ENCODE peak calls at places on chromosomes 1 and 21, in seven cellular contexts. K, M, T, F, H, I and P are unnamed samples.

GRCh38 chr1:62951441-62951840 is 167.5 kb downstream of the ATG4C start:
- DNase-seq in K (no peak), M (no peak), T (no peak), F (no peak), H (no peak), I (no peak), P (peak; percentile 95)

GRCh38 chr1:115193429-115193828 is 104.1 kb upstream of the TSPAN2 start:
- DNase-seq in K (no peak), M (no peak), T (no peak), F (no peak), H (no peak), I (no peak), P (no peak)

GRCh38 chr1:79133703-79134258 is 127.3 kb upstream of the ADGRL4 start:
- DNase-seq in K (no peak), M (no peak), T (no peak), F (no peak), H (no peak), I (no peak), P (no peak)

GRCh38 chr1:204565617-204566582 is 49.7 kb downstream of the MDM4 start:
- DNase-seq in K (peak; percentile 41), M (peak; percentile 57), T (peak; percentile 48), F (peak; percentile 29), H (peak; percentile 68), I (peak; percentile 57), P (peak; percentile 80)

GRCh38 chr21:41620982-41621381 is 113.0 kb upstream of the TMPRSS2 start:
- DNase-seq in K (no peak), M (no peak), T (no peak), F (no peak), H (no peak), I (no peak), P (no peak)

GRCh38 chr21:33031562-33031961 is 5.8 kb downstream of the OLIG2 start:
- DNase-seq in K (no peak), M (no peak), T (no peak), F (no peak), H (no peak), I (no peak), P (no peak)

GRCh38 chr21:43020771-43021170 is 46.4 kb downstream of the PKNOX1 start:
- DNase-seq in K (no peak), M (no peak), T (no peak), F (no peak), H (peak; percentile 11), I (no peak), P (no peak)

GRCh38 chr1:205581321-205581980 is 50.4 kb downstream of the ELK4 start:
- DNase-seq in K (no peak), M (no peak), T (no peak), F (no peak), H (no peak), I (no peak), P (no peak)

GRCh38 chr1:40939320-40940059 is 40.0 kb upstream of the CTPS1 start:
- DNase-seq in K (peak; percentile 17), M (no peak), T (no peak), F (no peak), H (no peak), I (no peak), P (no peak)

GRCh38 chr1:117051224-117052064 is 8.7 kb upstream of the TTF2 start:
- DNase-seq in K (no peak), M (no peak), T (no peak), F (no peak), H (no peak), I (no peak), P (no peak)